ENCODE peak calls at places on chromosomes 2 and 18, in four cellular contexts. One of them, this sample, is unnamed.
A peak's percentile ranks its signal among the peaks of the same experiment; 100 is the strongest.

GRCh38 chr18:3793545-3793944 is 343.6 kb downstream of the TGIF1 start:
- DNase-seq in omental fat pad: no peak
- DNase-seq in H54: no peak
- DNase-seq in fibroblast of the conjunctiva: peak; percentile 30
- DNase-seq in this sample: no peak

GRCh38 chr2:218780851-218781690 is 876 bp upstream of the CYP27A1 start:
- DNase-seq in H54: no peak
- DNase-seq in fibroblast of the conjunctiva: no peak
- DNase-seq in omental fat pad: no peak
- DNase-seq in this sample: no peak

GRCh38 chr2:28810384-28811285 is at the start of gene SPDYA:
- DNase-seq in fibroblast of the conjunctiva: peak; percentile 22
- DNase-seq in omental fat pad: peak; percentile 45
- DNase-seq in H54: no peak
- DNase-seq in this sample: peak; percentile 43

GRCh38 chr2:133342283-133342895 is 225.9 kb downstream of the NCKAP5 start:
- DNase-seq in fibroblast of the conjunctiva: no peak
- DNase-seq in H54: no peak
- DNase-seq in omental fat pad: no peak
- DNase-seq in this sample: no peak

GRCh38 chr2:237315170-237315880 is 98.6 kb downstream of the COL6A3 start:
- DNase-seq in omental fat pad: no peak
- DNase-seq in fibroblast of the conjunctiva: peak; percentile 90
- DNase-seq in H54: peak; percentile 19
- DNase-seq in this sample: peak; percentile 94

GRCh38 chr2:75705921-75706320 is 4.8 kb downstream of the GCFC2 start:
- DNase-seq in omental fat pad: no peak
- DNase-seq in fibroblast of the conjunctiva: no peak
- DNase-seq in H54: no peak
- DNase-seq in this sample: no peak

GRCh38 chr2:18639756-18640453 is 50.5 kb upstream of the NT5C1B start:
- DNase-seq in H54: no peak
- DNase-seq in fibroblast of the conjunctiva: no peak
- DNase-seq in omental fat pad: no peak
- DNase-seq in this sample: no peak

GRCh38 chr2:46481541-46482193 is 2.3 kb downstream of the TMEM247 start:
- DNase-seq in H54: peak; percentile 36
- DNase-seq in fibroblast of the conjunctiva: no peak
- DNase-seq in omental fat pad: no peak
- DNase-seq in this sample: no peak

GRCh38 chr2:203972066-203972465 is 35.5 kb downstream of the ICOS start:
- DNase-seq in H54: no peak
- DNase-seq in omental fat pad: no peak
- DNase-seq in fibroblast of the conjunctiva: no peak
- DNase-seq in this sample: no peak

GRCh38 chr2:195119231-195119630 is 537.8 kb upstream of the SLC39A10 start:
- DNase-seq in H54: no peak
- DNase-seq in fibroblast of the conjunctiva: no peak
- DNase-seq in omental fat pad: no peak
- DNase-seq in this sample: no peak

GRCh38 chr2:176501652-176502051 is 232.4 kb downstream of the MTX2 start:
- DNase-seq in H54: no peak
- DNase-seq in omental fat pad: no peak
- DNase-seq in fibroblast of the conjunctiva: no peak
- DNase-seq in this sample: no peak

GRCh38 chr2:12412898-12413305 is 303.8 kb upstream of the TRIB2 start:
- DNase-seq in fibroblast of the conjunctiva: no peak
- DNase-seq in omental fat pad: no peak
- DNase-seq in H54: no peak
- DNase-seq in this sample: no peak

GRCh38 chr2:196113061-196113974 is 44.7 kb upstream of the DNAH7 start:
- DNase-seq in H54: no peak
- DNase-seq in fibroblast of the conjunctiva: peak; percentile 30
- DNase-seq in omental fat pad: no peak
- DNase-seq in this sample: no peak